ENCODE peak calls at places on chromosomes 4 and X, in five cellular contexts. Y, N, T, F and Q are unnamed samples.

GRCh38 chr4:176789955-176790354 is 2.8 kb downstream of the VEGFC start:
- DNase-seq in F (peak), T (no peak), N (peak), Y (peak), Q (peak)

GRCh38 chr4:139763668-139764067 is 98.0 kb downstream of the MGST2 start:
- DNase-seq in Y (no peak), T (no peak), F (no peak), N (no peak), Q (peak)

GRCh38 chr4:118682928-118683327 is 2.3 kb upstream of the METTL14 start:
- DNase-seq in F (peak), Y (peak), N (peak), T (no peak), Q (peak)

GRCh38 chr4:6561706-6562371 is 13.2 kb upstream of the MAN2B2 start:
- DNase-seq in F (no peak), N (no peak), Y (no peak), T (no peak), Q (no peak)

GRCh38 chr4:56302102-56302501 is 85.2 kb downstream of the AASDH start:
- DNase-seq in Y (no peak), F (no peak), N (no peak), T (no peak), Q (no peak)

GRCh38 chr4:120843840-120844527 is 78.5 kb downstream of the PRDM5 start:
- DNase-seq in Y (peak), N (no peak), F (no peak), T (peak), Q (peak)

GRCh38 chr4:140635606-140636005 is 66.8 kb upstream of the UCP1 start:
- DNase-seq in Y (peak), F (no peak), N (no peak), T (no peak), Q (no peak)

GRCh38 chr4:89868999-89869589 is 25.6 kb upstream of the MMRN1 start:
- DNase-seq in T (no peak), F (peak), N (no peak), Y (no peak), Q (no peak)

GRCh38 chr4:123488916-123489315 is 92.3 kb downstream of the SPRY1 start:
- DNase-seq in Y (peak), T (no peak), F (peak), N (peak), Q (no peak)

GRCh38 chr4:108264693-108265092 is 96.0 kb upstream of the LEF1 start:
- DNase-seq in Y (no peak), T (no peak), F (no peak), N (no peak), Q (no peak)

GRCh38 chr4:10977534-10977933 is 293.0 kb upstream of the CLNK start:
- DNase-seq in N (no peak), Y (no peak), F (no peak), T (no peak), Q (no peak)

GRCh38 chr4:108080752-108081151 is 88.0 kb downstream of the LEF1 start:
- DNase-seq in N (no peak), T (no peak), Y (no peak), F (no peak), Q (no peak)

GRCh38 chrX:154748712-154749339 is 2.1 kb downstream of the GAB3 start:
- DNase-seq in Y (peak), F (peak), N (peak), T (no peak), Q (peak)

GRCh38 chr4:8176547-8177399 is 18.2 kb upstream of the ABLIM2 start:
- DNase-seq in N (peak), F (peak), Y (peak), T (peak), Q (peak)

GRCh38 chr4:85778809-85779124 is 303.8 kb downstream of the ARHGAP24 start:
- DNase-seq in F (peak), T (no peak), N (no peak), Y (no peak), Q (no peak)

GRCh38 chrX:13376857-13377441 is 57.1 kb upstream of the ATXN3L start:
- DNase-seq in N (no peak), T (no peak), F (peak), Y (no peak), Q (peak)

GRCh38 chr4:55947254-55947882 is 1.4 kb upstream of the CEP135 start:
- DNase-seq in N (no peak), T (no peak), F (peak), Y (no peak), Q (no peak)

GRCh38 chr4:112515278-112516075 is 503 bp downstream of the NEUROG2 start:
- DNase-seq in F (no peak), N (peak), Y (peak), T (no peak), Q (peak)

GRCh38 chr4:56307423-56307822 is 79.9 kb downstream of the AASDH start:
- DNase-seq in Y (peak), T (no peak), N (no peak), F (peak), Q (no peak)

GRCh38 chrX:38249965-38250364 is 29.3 kb upstream of the SRPX start:
- DNase-seq in Y (no peak), N (no peak), F (peak), T (no peak), Q (no peak)

GRCh38 chr4:38894340-38894982 is 26.9 kb downstream of the FAM114A1 start:
- DNase-seq in T (no peak), N (no peak), Y (peak), F (peak), Q (no peak)

GRCh38 chr4:20299515-20299914 is 47.8 kb downstream of the SLIT2 start:
- DNase-seq in N (no peak), T (no peak), Y (peak), F (peak), Q (peak)

GRCh38 chr4:176949022-176949421 is 156.3 kb upstream of the VEGFC start:
- DNase-seq in Y (no peak), T (no peak), N (no peak), F (peak), Q (no peak)

GRCh38 chr4:2828758-2829181 is 14.9 kb upstream of the ADD1 start:
- DNase-seq in T (no peak), F (no peak), N (no peak), Y (no peak), Q (peak)

GRCh38 chr4:71188197-71188625 is 150.6 kb upstream of the SLC4A4 start:
- DNase-seq in Y (no peak), F (no peak), N (no peak), T (no peak), Q (no peak)

GRCh38 chrX:48695925-48696300 is 621 bp upstream of the SUV39H1 start:
- DNase-seq in N (no peak), Y (no peak), T (no peak), F (no peak), Q (peak)

GRCh38 chrX:68832101-68832416 is 3.2 kb downstream of the EFNB1 start:
- DNase-seq in F (peak), T (no peak), Y (no peak), N (no peak), Q (peak)

GRCh38 chr4:105149771-105150170 is 3.1 kb downstream of the TET2 start:
- DNase-seq in Y (no peak), F (no peak), T (no peak), N (no peak), Q (no peak)

GRCh38 chrX:149877636-149878035 is 3.3 kb upstream of the MAGEA8 start:
- DNase-seq in F (no peak), T (no peak), N (no peak), Y (peak), Q (no peak)

GRCh38 chr4:85720736-85721135 is 245.8 kb downstream of the ARHGAP24 start:
- DNase-seq in Y (peak), T (no peak), N (no peak), F (peak), Q (no peak)

GRCh38 chr4:56466910-56467283 is 520 bp upstream of the SRP72 start:
- DNase-seq in Y (no peak), N (peak), T (no peak), F (no peak), Q (peak)

GRCh38 chr4:87251104-87251503 is 30.7 kb upstream of the KLHL8 start:
- DNase-seq in F (no peak), Y (no peak), N (no peak), T (no peak), Q (no peak)

GRCh38 chr4:105895609-105896460 is 564 bp downstream of the NPNT start:
- DNase-seq in T (no peak), F (no peak), N (no peak), Y (no peak), Q (peak)

GRCh38 chrX:24768556-24768955 is 74.8 kb downstream of the POLA1 start:
- DNase-seq in T (no peak), N (no peak), Y (no peak), F (no peak), Q (no peak)

GRCh38 chrX:99703467-99703866 is 706.6 kb downstream of the PCDH19 start:
- DNase-seq in T (no peak), Y (no peak), N (no peak), F (no peak), Q (no peak)

GRCh38 chr4:81213671-81214070 is 1.4 kb downstream of the PRKG2 start:
- DNase-seq in N (no peak), Y (no peak), T (no peak), F (no peak), Q (no peak)
- TF ChIP-seq RFX5 in N (no peak), Y (no peak), T (no peak), F (no peak), Q (no peak)

GRCh38 chr4:128653514-128654420 is 155.7 kb upstream of the JADE1 start:
- DNase-seq in N (no peak), F (peak), T (no peak), Y (no peak), Q (no peak)
- TF ChIP-seq RFX5 in N (no peak), F (no peak), T (no peak), Y (no peak), Q (no peak)

GRCh38 chr4:91288702-91289311 is 1015.0 kb upstream of the GRID2 start:
- DNase-seq in Y (no peak), T (no peak), N (no peak), F (no peak), Q (no peak)
- TF ChIP-seq RFX5 in Y (no peak), T (no peak), N (no peak), F (no peak), Q (no peak)

GRCh38 chr4:183522821-183523220 is 18.0 kb downstream of the ING2 start:
- DNase-seq in F (no peak), Y (no peak), T (no peak), N (no peak), Q (no peak)

GRCh38 chr4:183515411-183515810 is 10.6 kb downstream of the ING2 start:
- DNase-seq in F (peak), Y (no peak), N (no peak), T (no peak), Q (no peak)

GRCh38 chr4:183517781-183518180 is 12.9 kb downstream of the ING2 start:
- DNase-seq in N (no peak), Y (no peak), F (peak), T (no peak), Q (no peak)
- TF ChIP-seq RFX5 in N (no peak), Y (no peak), F (no peak), T (no peak), Q (no peak)

DNA sequence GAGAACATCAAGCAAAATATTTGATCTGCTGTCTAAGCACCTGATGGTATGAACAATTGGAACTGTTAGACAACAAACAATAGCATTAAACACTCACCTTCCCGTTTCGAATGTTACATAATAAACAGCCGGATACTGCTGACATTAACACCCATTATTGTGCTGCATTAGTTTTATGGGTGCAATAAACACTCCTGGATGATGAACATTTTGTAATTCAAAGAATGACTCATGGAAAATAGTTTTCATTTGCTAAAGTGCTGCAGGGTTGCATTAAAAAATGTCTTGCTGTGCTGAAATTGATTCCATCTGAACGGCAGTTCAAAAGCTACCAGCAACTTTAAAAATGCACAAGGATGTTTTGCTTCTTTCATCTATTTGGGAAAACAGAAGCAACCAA is 100.8 kb upstream of the SORBS2 start:
- DNase-seq in T (no peak), F (no peak), N (no peak), Y (no peak), Q (no peak)
- TF ChIP-seq RFX5 in T (no peak), F (no peak), N (no peak), Y (no peak), Q (no peak)

GRCh38 chr4:164606478-164606877 is 147.5 kb upstream of the SMIM31 start:
- DNase-seq in T (no peak), F (no peak), N (no peak), Y (no peak), Q (no peak)
- TF ChIP-seq RFX5 in T (no peak), F (no peak), N (no peak), Y (no peak), Q (no peak)

GRCh38 chr4:137677851-137678250 is 145.6 kb upstream of the PCDH18 start:
- DNase-seq in T (no peak), N (no peak), F (peak), Y (no peak), Q (no peak)
- TF ChIP-seq RFX5 in T (no peak), N (no peak), F (no peak), Y (no peak), Q (no peak)

DNA sequence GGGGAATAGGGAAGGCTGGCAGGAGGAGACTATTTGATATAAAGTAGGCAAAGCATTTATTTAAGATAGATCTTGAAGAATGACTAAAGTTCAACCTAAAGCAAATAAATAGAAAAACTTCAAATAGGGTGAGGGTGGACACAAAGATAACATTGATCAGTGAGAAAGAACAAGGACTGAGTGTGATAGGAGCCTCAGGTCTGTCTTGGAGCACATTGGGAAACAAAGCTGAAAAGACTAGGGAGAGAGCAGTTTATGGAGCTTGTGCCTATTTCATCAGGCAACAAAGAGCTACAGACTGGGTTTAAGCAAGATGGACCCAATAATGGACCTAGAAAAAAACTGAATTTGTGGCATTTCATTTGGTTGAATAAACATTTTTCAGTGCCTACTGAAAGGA is 425.6 kb downstream of the SMARCA1 start:
- DNase-seq in Y (no peak), F (no peak), T (no peak), N (no peak), Q (no peak)
- TF ChIP-seq RFX5 in Y (no peak), F (no peak), T (no peak), N (no peak), Q (no peak)

GRCh38 chr4:102230194-102230593 is 115.1 kb downstream of the SLC39A8 start:
- DNase-seq in Y (no peak), F (no peak), T (no peak), N (no peak), Q (no peak)
- TF ChIP-seq RFX5 in Y (no peak), F (no peak), T (no peak), N (no peak), Q (no peak)

GRCh38 chr4:53680588-53680987 is 89.3 kb upstream of the LNX1 start:
- DNase-seq in T (no peak), N (no peak), Y (no peak), F (no peak), Q (no peak)

GRCh38 chr4:53680168-53680567 is 88.9 kb upstream of the LNX1 start:
- DNase-seq in F (no peak), N (no peak), Y (no peak), T (no peak), Q (no peak)

GRCh38 chr4:53684448-53684847 is 93.2 kb upstream of the LNX1 start:
- DNase-seq in T (no peak), F (no peak), N (no peak), Y (no peak), Q (no peak)

GRCh38 chr4:53682908-53683307 is 91.6 kb upstream of the LNX1 start:
- DNase-seq in T (no peak), N (no peak), F (no peak), Y (no peak), Q (no peak)

GRCh38 chr4:53682196-53682595 is 90.9 kb upstream of the LNX1 start:
- DNase-seq in F (peak), Y (no peak), N (no peak), T (no peak), Q (no peak)
- TF ChIP-seq RFX5 in F (no peak), Y (no peak), N (no peak), T (no peak), Q (no peak)